ENCODE peak calls at places on chromosomes 11 and 22, in nine cellular contexts. S is amygdala, K is LoVo, Q is mucosa of gallbladder, V is psoas muscle, U is ELR, J is mesothelial cell of epicardium, L is right lobe of liver, E is EL. P is an unnamed sample.

GRCh38 chr11:86444981-86445380 is 70.3 kb downstream of the CCDC81 start:
- DNase-seq in S (no peak), K (no peak), V (no peak), L (no peak), J (no peak), U (no peak), Q (no peak), E (no peak), P (no peak)

GRCh38 chr11:8336356-8337114 is 72.9 kb upstream of the LMO1 start:
- DNase-seq in S (no peak), V (no peak), E (no peak), K (no peak), U (no peak), L (peak), Q (no peak), J (no peak), P (no peak)

GRCh38 chr11:101346591-101346990 is 217.0 kb upstream of the PGR start:
- DNase-seq in L (no peak), E (peak), V (no peak), Q (no peak), K (no peak), U (peak), S (no peak), J (no peak), P (no peak)

GRCh38 chr11:14899087-14899363 is 7.0 kb upstream of the CYP2R1 start:
- DNase-seq in J (no peak), E (no peak), S (no peak), K (no peak), L (no peak), V (no peak), U (no peak), Q (peak), P (no peak)

GRCh38 chr11:130732476-130732875 is 183.8 kb downstream of the SNX19 start:
- DNase-seq in J (no peak), U (no peak), Q (no peak), S (no peak), V (no peak), E (no peak), L (no peak), K (no peak), P (no peak)

GRCh38 chr11:16945671-16946469 is 68.3 kb downstream of the PLEKHA7 start:
- DNase-seq in L (peak), S (peak), E (peak), J (peak), Q (peak), V (no peak), U (peak), K (peak), P (peak)

GRCh38 chr11:65492637-65493366 is 6.0 kb upstream of the MALAT1 start:
- DNase-seq in K (no peak), E (peak), J (no peak), Q (peak), L (peak), U (peak), V (peak), S (no peak), P (peak)

GRCh38 chr11:66728760-66729385 is at the start of gene SPTBN2:
- DNase-seq in E (peak), U (peak), K (no peak), S (no peak), J (no peak), V (no peak), Q (no peak), L (no peak), P (no peak)

GRCh38 chr11:69541501-69542313 is 60.2 kb downstream of the LINC01488 start:
- DNase-seq in S (no peak), V (no peak), Q (peak), J (no peak), L (no peak), E (peak), U (peak), K (no peak), P (no peak)

GRCh38 chr22:23183107-23183698 is 2.9 kb downstream of the BCR start:
- DNase-seq in Q (no peak), K (no peak), V (peak), S (peak), L (no peak), U (peak), E (peak), J (no peak), P (peak)

GRCh38 chr22:38418589-38418988 is 36.4 kb downstream of the KCNJ4 start:
- DNase-seq in S (no peak), E (no peak), J (no peak), Q (no peak), U (no peak), L (peak), K (no peak), V (no peak), P (no peak)

GRCh38 chr22:29369460-29369859 is 18.9 kb downstream of the AP1B1 start:
- DNase-seq in V (peak), U (peak), K (no peak), L (peak), S (peak), J (no peak), E (peak), Q (no peak), P (peak)

GRCh38 chr11:72297828-72298227 is 53.9 kb upstream of the PHOX2A start:
- DNase-seq in S (no peak), Q (no peak), U (no peak), J (no peak), K (no peak), V (no peak), E (no peak), L (no peak), P (no peak)

GRCh38 chr11:126197277-126197939 is 14.0 kb downstream of the RPUSD4 start:
- DNase-seq in K (peak), L (no peak), Q (no peak), E (peak), J (no peak), U (peak), V (peak), S (no peak), P (no peak)

GRCh38 chr11:12767022-12767421 is 92.8 kb downstream of the TEAD1 start:
- DNase-seq in J (no peak), U (no peak), K (no peak), L (no peak), Q (no peak), E (no peak), V (no peak), S (no peak), P (no peak)

GRCh38 chr11:35238882-35239281 is 99.9 kb downstream of the CD44 start:
- DNase-seq in L (no peak), K (no peak), Q (no peak), E (no peak), V (no peak), J (no peak), S (no peak), U (no peak), P (no peak)

GRCh38 chr11:120197254-120197891 is 13.5 kb upstream of the OAF start:
- DNase-seq in V (no peak), K (no peak), L (peak), Q (no peak), U (no peak), E (no peak), S (no peak), J (no peak), P (no peak)

GRCh38 chr22:46079093-46079860 is 71.0 kb upstream of the PPARA start:
- DNase-seq in L (peak), J (peak), U (peak), S (no peak), Q (no peak), E (no peak), V (peak), K (no peak), P (peak)

GRCh38 chr11:67492801-67493547 is 10.1 kb downstream of the AIP start:
- DNase-seq in J (no peak), E (no peak), L (no peak), V (no peak), Q (no peak), U (no peak), K (no peak), S (no peak), P (no peak)

P was measured in left ventricle myocardium superior.